ENCODE peak calls at places on chromosomes 13 and 19, in eight cellular contexts. X is GM23248; L is HCEC 1CT; O is bronchial epithelial cell; Z is NCI-H2107; K is activated CD4-positive, CD25-positive, alpha-beta regulatory T cell treated with anti-CD3 and anti-CD28 coated beads, Interleukin-2, amount 50 U/mL, for 16 hours; N is CD4-positive, alpha-beta memory T cell; P is GM12865. M is an unnamed sample.

GRCh38 chr13:99072941-99073340 is 95.1 kb upstream of the DOCK9 start:
- DNase-seq in Z (no peak), X (no peak), P (no peak), N (no peak), O (no peak), L (no peak), K (no peak), M (no peak)

GRCh38 chr19:53864308-53864836 is 3.3 kb upstream of the MYADM start:
- DNase-seq in P (no peak), O (no peak), L (no peak), K (no peak), N (no peak), Z (no peak), X (no peak), M (no peak)

GRCh38 chr13:113922412-113923118 is 51.3 kb downstream of the C13orf46 start:
- DNase-seq in O (no peak), K (no peak), L (no peak), P (no peak), Z (no peak), X (peak), N (no peak), M (no peak)

GRCh38 chr13:79837741-79838450 is 356.9 kb downstream of the NDFIP2 start:
- DNase-seq in L (peak), X (peak), K (no peak), Z (no peak), N (no peak), P (no peak), O (peak), M (no peak)

GRCh38 chr19:6510618-6511017 is 8.5 kb upstream of the TUBB4A start:
- DNase-seq in N (no peak), L (no peak), O (no peak), X (no peak), K (no peak), P (no peak), Z (no peak), M (no peak)

GRCh38 chr19:51607077-51607476 is 23.1 kb downstream of the SIGLEC5 start:
- DNase-seq in P (peak), Z (no peak), L (no peak), X (no peak), K (no peak), O (no peak), N (no peak), M (peak)

GRCh38 chr19:21569497-21569870 is 64.1 kb downstream of the ZNF429 start:
- DNase-seq in Z (no peak), X (peak), N (peak), K (no peak), O (no peak), P (no peak), L (no peak), M (no peak)

GRCh38 chr13:110644892-110645521 is 29.7 kb downstream of the NAXD start:
- DNase-seq in K (no peak), P (peak), Z (peak), X (peak), N (peak), O (peak), L (peak), M (peak)

M was measured in stimulated activated CD8-positive, alpha-beta memory T cell treated with anti-CD3 and anti-CD28 coated beads, Interleukin-4, amount 100 ng/mL, for 24 hours.